ENCODE peak calls at places on chromosomes 3 and 15, in seven cellular contexts. One of them, this sample, is unnamed.
A peak's percentile ranks its signal among the peaks of the same experiment; 100 is the strongest.

GRCh38 chr3:31288641-31289100 is 244.1 kb upstream of the STT3B start:
- DNase-seq in pancreas: peak; percentile 15
- DNase-seq in neural progenitor cell: peak; percentile 75
- DNase-seq in lung: no peak
- DNase-seq in GM13977: no peak
- DNase-seq in body of pancreas: no peak
- DNase-seq in A549: peak; percentile 91
- DNase-seq in this sample: no peak

GRCh38 chr3:150005243-150006102 is 34.8 kb upstream of the PFN2 start:
- DNase-seq in pancreas: no peak
- DNase-seq in neural progenitor cell: no peak
- DNase-seq in lung: no peak
- DNase-seq in GM13977: no peak
- DNase-seq in body of pancreas: no peak
- DNase-seq in A549: no peak
- DNase-seq in this sample: no peak

GRCh38 chr3:185280572-185281365 is 26.9 kb upstream of the EHHADH start:
- DNase-seq in pancreas: no peak
- DNase-seq in neural progenitor cell: peak; percentile 71
- DNase-seq in lung: no peak
- DNase-seq in GM13977: peak; percentile 60
- DNase-seq in body of pancreas: no peak
- DNase-seq in A549: peak; percentile 73
- DNase-seq in this sample: peak; percentile 59

GRCh38 chr3:154795582-154795981 is 284.5 kb upstream of the MME start:
- DNase-seq in pancreas: no peak
- DNase-seq in neural progenitor cell: no peak
- DNase-seq in lung: no peak
- DNase-seq in GM13977: no peak
- DNase-seq in body of pancreas: no peak
- DNase-seq in A549: no peak
- DNase-seq in this sample: no peak

GRCh38 chr3:13414040-13414729 is 5.9 kb downstream of the NUP210 start:
- DNase-seq in pancreas: no peak
- DNase-seq in neural progenitor cell: no peak
- DNase-seq in lung: peak; percentile 67
- DNase-seq in GM13977: peak; percentile 90
- DNase-seq in body of pancreas: no peak
- DNase-seq in A549: no peak
- DNase-seq in this sample: peak; percentile 91

GRCh38 chr3:30282052-30282708 is 324.2 kb upstream of the TGFBR2 start:
- DNase-seq in pancreas: no peak
- DNase-seq in neural progenitor cell: peak; percentile 70
- DNase-seq in lung: no peak
- DNase-seq in GM13977: no peak
- DNase-seq in body of pancreas: no peak
- DNase-seq in A549: peak; percentile 66
- DNase-seq in this sample: no peak

GRCh38 chr3:81871358-81872152 is 110.1 kb upstream of the GBE1 start:
- DNase-seq in pancreas: no peak
- DNase-seq in neural progenitor cell: no peak
- DNase-seq in lung: no peak
- DNase-seq in GM13977: no peak
- DNase-seq in body of pancreas: no peak
- DNase-seq in A549: no peak
- DNase-seq in this sample: no peak

GRCh38 chr3:160001850-160002623 is 13.4 kb downstream of the IL12A start:
- DNase-seq in pancreas: no peak
- DNase-seq in neural progenitor cell: no peak
- DNase-seq in lung: no peak
- DNase-seq in GM13977: no peak
- DNase-seq in body of pancreas: no peak
- DNase-seq in A549: no peak
- DNase-seq in this sample: no peak

GRCh38 chr3:50122071-50122470 is 33.1 kb upstream of the SEMA3F start:
- DNase-seq in pancreas: peak; percentile 18
- DNase-seq in neural progenitor cell: no peak
- DNase-seq in lung: no peak
- DNase-seq in GM13977: no peak
- DNase-seq in body of pancreas: no peak
- DNase-seq in A549: no peak
- DNase-seq in this sample: no peak

GRCh38 chr3:160162440-160162839 is 62.8 kb upstream of the C3orf80 start:
- DNase-seq in pancreas: no peak
- DNase-seq in neural progenitor cell: peak; percentile 94
- DNase-seq in lung: no peak
- DNase-seq in GM13977: no peak
- DNase-seq in body of pancreas: no peak
- DNase-seq in A549: no peak
- DNase-seq in this sample: no peak

GRCh38 chr15:71435552-71435951 is 320.3 kb downstream of the THSD4 start:
- DNase-seq in pancreas: no peak
- DNase-seq in neural progenitor cell: no peak
- DNase-seq in lung: no peak
- DNase-seq in GM13977: no peak
- DNase-seq in body of pancreas: no peak
- DNase-seq in A549: no peak
- DNase-seq in this sample: no peak

GRCh38 chr3:189515916-189516531 is 115.2 kb upstream of the TP63 start:
- DNase-seq in pancreas: no peak
- DNase-seq in neural progenitor cell: no peak
- DNase-seq in lung: no peak
- DNase-seq in GM13977: no peak
- DNase-seq in body of pancreas: no peak
- DNase-seq in A549: no peak
- DNase-seq in this sample: no peak

GRCh38 chr3:186722457-186722856 is 5.3 kb downstream of the KNG1 start:
- DNase-seq in pancreas: no peak
- DNase-seq in neural progenitor cell: peak; percentile 16
- DNase-seq in lung: no peak
- DNase-seq in GM13977: no peak
- DNase-seq in body of pancreas: no peak
- DNase-seq in A549: peak; percentile 53
- DNase-seq in this sample: no peak

GRCh38 chr3:56864090-56864489 is 62.3 kb upstream of the ARHGEF3 start:
- DNase-seq in pancreas: no peak
- DNase-seq in neural progenitor cell: no peak
- DNase-seq in lung: no peak
- DNase-seq in GM13977: no peak
- DNase-seq in body of pancreas: no peak
- DNase-seq in A549: no peak
- DNase-seq in this sample: no peak

GRCh38 chr3:113535898-113536297 is 3.5 kb downstream of the SIDT1 start:
- DNase-seq in pancreas: no peak
- DNase-seq in neural progenitor cell: peak; percentile 27
- DNase-seq in lung: no peak
- DNase-seq in GM13977: no peak
- DNase-seq in body of pancreas: no peak
- DNase-seq in A549: peak; percentile 41
- DNase-seq in this sample: no peak
- TF ChIP-seq CTCF in pancreas: no peak
- TF ChIP-seq CTCF in neural progenitor cell: peak; percentile 52
- TF ChIP-seq CTCF in lung: no peak
- TF ChIP-seq CTCF in GM13977: peak; percentile 20
- TF ChIP-seq CTCF in body of pancreas: no peak
- TF ChIP-seq CTCF in A549: peak; percentile 13
- TF ChIP-seq CTCF in this sample: no peak

DNA sequence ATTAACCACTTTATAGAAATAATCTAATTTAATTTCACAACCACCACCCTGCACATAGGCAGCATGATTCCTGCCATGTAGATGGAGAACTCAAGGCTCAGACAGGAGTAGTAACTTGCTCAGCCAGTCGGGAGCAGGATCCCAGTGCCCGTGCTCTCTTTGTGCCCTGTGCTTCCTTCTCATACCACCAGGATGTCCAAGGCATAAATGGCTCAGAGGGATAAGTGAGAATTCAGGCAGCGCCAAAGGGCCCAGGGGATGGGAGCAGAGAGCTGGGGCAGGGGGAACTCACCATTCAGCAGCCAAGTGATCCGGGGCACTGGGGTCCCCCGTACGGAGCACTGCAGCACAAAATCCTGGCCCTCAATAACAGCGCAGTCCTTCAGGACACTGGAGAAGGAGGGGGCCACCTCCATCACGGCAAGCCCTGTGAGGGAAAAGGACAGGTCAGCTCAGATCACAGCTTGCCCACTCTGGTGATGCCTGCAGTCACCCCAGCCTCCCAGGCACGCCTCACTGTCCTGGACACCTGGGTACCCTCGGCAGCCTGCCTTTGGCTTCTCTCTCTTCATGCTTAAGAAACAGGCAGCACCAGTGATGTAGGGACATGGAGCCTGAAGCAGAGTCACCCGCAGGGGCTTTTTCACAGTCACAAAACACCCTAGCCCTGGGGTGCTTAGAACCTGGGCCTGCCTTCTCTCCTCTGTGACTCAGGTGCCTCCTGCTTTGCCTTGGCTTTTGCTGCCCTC is 141.0 kb upstream of the HACD2 start:
- DNase-seq in pancreas: no peak
- DNase-seq in neural progenitor cell: no peak
- DNase-seq in lung: no peak
- DNase-seq in GM13977: no peak
- DNase-seq in body of pancreas: no peak
- DNase-seq in A549: peak; percentile 34
- DNase-seq in this sample: no peak
- TF ChIP-seq CTCF in pancreas: no peak
- TF ChIP-seq CTCF in neural progenitor cell: peak; percentile 7
- TF ChIP-seq CTCF in lung: no peak
- TF ChIP-seq CTCF in GM13977: no peak
- TF ChIP-seq CTCF in body of pancreas: no peak
- TF ChIP-seq CTCF in A549: no peak
- TF ChIP-seq CTCF in this sample: no peak

GRCh38 chr3:32612551-32612950 is 41.9 kb upstream of the DYNC1LI1 start:
- DNase-seq in pancreas: no peak
- DNase-seq in neural progenitor cell: no peak
- DNase-seq in lung: no peak
- DNase-seq in GM13977: no peak
- DNase-seq in body of pancreas: no peak
- DNase-seq in A549: no peak
- DNase-seq in this sample: no peak
- TF ChIP-seq CTCF in pancreas: no peak
- TF ChIP-seq CTCF in neural progenitor cell: no peak
- TF ChIP-seq CTCF in lung: no peak
- TF ChIP-seq CTCF in GM13977: no peak
- TF ChIP-seq CTCF in body of pancreas: no peak
- TF ChIP-seq CTCF in A549: no peak
- TF ChIP-seq CTCF in this sample: no peak

DNA sequence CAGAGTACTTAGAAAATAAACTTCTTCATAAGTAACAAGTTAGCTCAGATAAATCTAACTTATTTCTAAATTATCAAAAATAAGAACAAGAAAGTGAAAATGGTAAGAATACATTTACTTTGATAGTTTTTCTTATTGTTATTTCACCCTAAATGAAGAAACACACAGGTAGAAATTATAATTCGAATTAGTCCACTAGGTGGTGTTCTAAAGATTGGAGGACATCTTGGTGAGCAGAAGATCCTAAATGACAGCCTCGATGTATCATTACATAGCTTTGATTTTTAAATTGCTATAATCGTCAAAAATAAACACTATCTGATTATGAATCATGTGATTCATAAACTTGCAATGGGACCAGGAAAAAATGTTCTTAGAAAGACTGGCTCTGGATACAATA is 280.8 kb upstream of the UBE2E2 start:
- DNase-seq in pancreas: no peak
- DNase-seq in neural progenitor cell: peak; percentile 10
- DNase-seq in lung: no peak
- DNase-seq in GM13977: peak; percentile 14
- DNase-seq in body of pancreas: no peak
- DNase-seq in A549: peak; percentile 18
- DNase-seq in this sample: peak; percentile 33
- TF ChIP-seq CTCF in pancreas: no peak
- TF ChIP-seq CTCF in neural progenitor cell: peak; percentile 53
- TF ChIP-seq CTCF in lung: no peak
- TF ChIP-seq CTCF in GM13977: peak; percentile 31
- TF ChIP-seq CTCF in body of pancreas: no peak
- TF ChIP-seq CTCF in A549: peak; percentile 14
- TF ChIP-seq CTCF in this sample: peak; percentile 10

GRCh38 chr3:45092132-45093031 is 53.8 kb downstream of the CDCP1 start:
- DNase-seq in pancreas: no peak
- DNase-seq in neural progenitor cell: no peak
- DNase-seq in lung: no peak
- DNase-seq in GM13977: no peak
- DNase-seq in body of pancreas: no peak
- DNase-seq in A549: peak; percentile 72
- DNase-seq in this sample: no peak
- TF ChIP-seq CTCF in pancreas: no peak
- TF ChIP-seq CTCF in neural progenitor cell: no peak
- TF ChIP-seq CTCF in lung: no peak
- TF ChIP-seq CTCF in GM13977: no peak
- TF ChIP-seq CTCF in body of pancreas: no peak
- TF ChIP-seq CTCF in A549: no peak
- TF ChIP-seq CTCF in this sample: no peak

DNA sequence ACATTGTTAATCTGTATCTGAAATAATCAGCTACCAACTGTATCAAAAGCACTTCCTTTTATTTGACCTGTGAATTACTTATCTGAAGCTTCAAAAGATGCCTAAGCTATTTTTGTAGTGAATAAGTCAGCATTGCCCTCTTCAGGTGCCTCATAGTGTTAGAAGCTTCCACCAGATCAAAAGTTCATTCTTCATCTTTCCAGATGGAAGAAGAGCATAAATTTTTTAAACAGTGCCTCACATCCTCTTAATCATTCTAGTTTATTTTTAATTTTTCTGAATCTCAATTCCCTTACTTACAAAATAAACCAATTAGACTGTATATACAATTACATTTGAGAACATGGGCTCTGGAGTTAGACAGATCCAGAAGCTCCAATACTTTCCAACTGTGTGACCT is 65.0 kb downstream of the MYO5A start:
- DNase-seq in pancreas: no peak
- DNase-seq in neural progenitor cell: no peak
- DNase-seq in lung: no peak
- DNase-seq in GM13977: peak; percentile 43
- DNase-seq in body of pancreas: no peak
- DNase-seq in A549: peak; percentile 31
- DNase-seq in this sample: peak; percentile 43
- TF ChIP-seq CTCF in pancreas: no peak
- TF ChIP-seq CTCF in neural progenitor cell: no peak
- TF ChIP-seq CTCF in lung: no peak
- TF ChIP-seq CTCF in GM13977: peak; percentile 44
- TF ChIP-seq CTCF in body of pancreas: peak; percentile 4
- TF ChIP-seq CTCF in A549: peak; percentile 28
- TF ChIP-seq CTCF in this sample: peak; percentile 18

GRCh38 chr3:137121704-137122314 is 164.0 kb downstream of the IL20RB start:
- DNase-seq in pancreas: peak; percentile 11
- DNase-seq in neural progenitor cell: peak; percentile 70
- DNase-seq in lung: no peak
- DNase-seq in GM13977: peak; percentile 47
- DNase-seq in body of pancreas: peak; percentile 15
- DNase-seq in A549: peak; percentile 64
- DNase-seq in this sample: peak; percentile 56
- TF ChIP-seq CTCF in pancreas: peak; percentile 14
- TF ChIP-seq CTCF in neural progenitor cell: peak; percentile 82
- TF ChIP-seq CTCF in lung: no peak
- TF ChIP-seq CTCF in GM13977: peak; percentile 80
- TF ChIP-seq CTCF in body of pancreas: peak; percentile 27
- TF ChIP-seq CTCF in A549: peak; percentile 38
- TF ChIP-seq CTCF in this sample: peak; percentile 70

This sample was measured in GM13976.